ENCODE peak calls at places on chromosomes 3 and 15, in seven cellular contexts. One of them, this sample, is unnamed. For H3K4me1, the result is how much of the 10 kb centered on the place peaks cover.

GRCh38 chr3:9820944-9821343 is 10.9 kb downstream of the TTLL3 start:
- DNase-seq in cardiac muscle cell: peak
- DNase-seq in endodermal cell: peak
- DNase-seq in heart right ventricle: no peak
- DNase-seq in hepatocyte: no peak
- DNase-seq in effector memory CD4-positive, alpha-beta T cell: no peak
- DNase-seq in naive thymus-derived CD4-positive, alpha-beta T cell: no peak
- DNase-seq in this sample: no peak

GRCh38 chr15:22981336-22981840 is 1.2 kb upstream of the CYFIP1 start:
- DNase-seq in cardiac muscle cell: no peak
- DNase-seq in endodermal cell: peak
- DNase-seq in heart right ventricle: no peak
- DNase-seq in hepatocyte: no peak
- DNase-seq in effector memory CD4-positive, alpha-beta T cell: no peak
- DNase-seq in naive thymus-derived CD4-positive, alpha-beta T cell: no peak
- DNase-seq in this sample: no peak

GRCh38 chr3:150805380-150805779 is 42.4 kb upstream of the SIAH2 start:
- DNase-seq in cardiac muscle cell: no peak
- DNase-seq in endodermal cell: peak
- DNase-seq in heart right ventricle: no peak
- DNase-seq in hepatocyte: no peak
- DNase-seq in effector memory CD4-positive, alpha-beta T cell: no peak
- DNase-seq in naive thymus-derived CD4-positive, alpha-beta T cell: no peak
- DNase-seq in this sample: no peak

GRCh38 chr3:48598323-48599076 is 3.4 kb upstream of the COL7A1 start:
- DNase-seq in cardiac muscle cell: peak
- DNase-seq in endodermal cell: no peak
- DNase-seq in heart right ventricle: peak
- DNase-seq in hepatocyte: peak
- DNase-seq in effector memory CD4-positive, alpha-beta T cell: no peak
- DNase-seq in naive thymus-derived CD4-positive, alpha-beta T cell: no peak
- DNase-seq in this sample: no peak

GRCh38 chr3:157572559-157573270 is 69.5 kb upstream of the VEPH1 start:
- DNase-seq in cardiac muscle cell: peak
- DNase-seq in endodermal cell: peak
- DNase-seq in heart right ventricle: peak
- DNase-seq in hepatocyte: peak
- DNase-seq in effector memory CD4-positive, alpha-beta T cell: no peak
- DNase-seq in naive thymus-derived CD4-positive, alpha-beta T cell: peak
- DNase-seq in this sample: peak

GRCh38 chr3:8937064-8938020 is 25.9 kb downstream of the RAD18 start:
- DNase-seq in cardiac muscle cell: peak
- DNase-seq in endodermal cell: no peak
- DNase-seq in heart right ventricle: no peak
- DNase-seq in hepatocyte: no peak
- DNase-seq in effector memory CD4-positive, alpha-beta T cell: no peak
- DNase-seq in naive thymus-derived CD4-positive, alpha-beta T cell: no peak
- DNase-seq in this sample: no peak

GRCh38 chr15:80822666-80823065 is 43.5 kb downstream of the CEMIP start:
- DNase-seq in cardiac muscle cell: no peak
- DNase-seq in endodermal cell: no peak
- DNase-seq in heart right ventricle: no peak
- DNase-seq in hepatocyte: no peak
- DNase-seq in effector memory CD4-positive, alpha-beta T cell: no peak
- DNase-seq in naive thymus-derived CD4-positive, alpha-beta T cell: no peak
- DNase-seq in this sample: no peak

GRCh38 chr3:16740531-16740930 is 135.3 kb upstream of the DAZL start:
- DNase-seq in cardiac muscle cell: peak
- DNase-seq in endodermal cell: no peak
- DNase-seq in heart right ventricle: no peak
- DNase-seq in hepatocyte: no peak
- DNase-seq in effector memory CD4-positive, alpha-beta T cell: no peak
- DNase-seq in naive thymus-derived CD4-positive, alpha-beta T cell: no peak
- DNase-seq in this sample: no peak

GRCh38 chr3:177478170-177478859 is 281.0 kb upstream of the TBL1XR1 start:
- DNase-seq in cardiac muscle cell: peak
- DNase-seq in endodermal cell: no peak
- DNase-seq in heart right ventricle: peak
- DNase-seq in hepatocyte: peak
- DNase-seq in effector memory CD4-positive, alpha-beta T cell: no peak
- DNase-seq in naive thymus-derived CD4-positive, alpha-beta T cell: no peak
- DNase-seq in this sample: peak

GRCh38 chr15:31472636-31473383 is 146.2 kb downstream of the KLF13 start:
- DNase-seq in cardiac muscle cell: peak
- DNase-seq in endodermal cell: peak
- DNase-seq in heart right ventricle: peak
- DNase-seq in hepatocyte: no peak
- DNase-seq in effector memory CD4-positive, alpha-beta T cell: no peak
- DNase-seq in naive thymus-derived CD4-positive, alpha-beta T cell: peak
- DNase-seq in this sample: no peak

GRCh38 chr15:44956388-44956787 is at the start of gene TERB2:
- DNase-seq in cardiac muscle cell: no peak
- DNase-seq in endodermal cell: no peak
- DNase-seq in heart right ventricle: no peak
- DNase-seq in hepatocyte: no peak
- DNase-seq in effector memory CD4-positive, alpha-beta T cell: no peak
- DNase-seq in naive thymus-derived CD4-positive, alpha-beta T cell: no peak
- DNase-seq in this sample: no peak

GRCh38 chr15:90883971-90884718 is at the start of gene FES:
- DNase-seq in cardiac muscle cell: peak
- DNase-seq in endodermal cell: peak
- DNase-seq in heart right ventricle: peak
- DNase-seq in hepatocyte: peak
- DNase-seq in effector memory CD4-positive, alpha-beta T cell: no peak
- DNase-seq in naive thymus-derived CD4-positive, alpha-beta T cell: no peak
- DNase-seq in this sample: peak

GRCh38 chr3:8768364-8769087 is 887 bp downstream of the OXTR start:
- DNase-seq in cardiac muscle cell: no peak
- DNase-seq in endodermal cell: peak
- DNase-seq in heart right ventricle: no peak
- DNase-seq in hepatocyte: no peak
- DNase-seq in effector memory CD4-positive, alpha-beta T cell: no peak
- DNase-seq in naive thymus-derived CD4-positive, alpha-beta T cell: no peak
- DNase-seq in this sample: no peak

DNA sequence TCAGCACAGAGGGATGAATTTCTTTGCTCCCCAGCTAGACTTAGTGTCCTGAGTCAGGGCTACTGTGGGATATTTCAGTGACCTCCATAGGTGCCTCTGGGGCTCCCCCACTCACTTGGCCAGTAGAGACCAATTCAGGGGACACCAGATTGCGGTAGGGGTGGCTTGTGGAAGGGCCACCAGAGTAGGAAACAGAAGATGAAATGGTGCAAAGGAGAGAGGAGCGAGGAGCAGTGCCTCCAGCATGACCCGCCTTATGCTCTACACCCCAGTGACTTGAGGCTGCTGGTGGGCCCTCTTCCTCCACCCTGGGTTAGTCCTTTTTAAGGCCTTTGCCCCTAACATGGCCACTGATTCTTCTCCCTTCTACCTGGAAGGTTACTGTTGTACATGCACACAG is 2.5 kb downstream of the AEN start:
- DNase-seq in cardiac muscle cell: no peak
- DNase-seq in endodermal cell: no peak
- DNase-seq in heart right ventricle: no peak
- DNase-seq in hepatocyte: no peak
- DNase-seq in effector memory CD4-positive, alpha-beta T cell: no peak
- DNase-seq in naive thymus-derived CD4-positive, alpha-beta T cell: no peak
- DNase-seq in this sample: no peak
- H3K4me1 ChIP-seq in cardiac muscle cell: under half
- H3K4me1 ChIP-seq in endodermal cell: under half
- H3K4me1 ChIP-seq in heart right ventricle: under half
- H3K4me1 ChIP-seq in hepatocyte: under half
- H3K4me1 ChIP-seq in effector memory CD4-positive, alpha-beta T cell: half or more
- H3K4me1 ChIP-seq in naive thymus-derived CD4-positive, alpha-beta T cell: half or more
- H3K4me1 ChIP-seq in this sample: under half

GRCh38 chr3:6739288-6739687 is 121.6 kb upstream of the GRM7 start:
- DNase-seq in cardiac muscle cell: no peak
- DNase-seq in endodermal cell: no peak
- DNase-seq in heart right ventricle: no peak
- DNase-seq in hepatocyte: no peak
- DNase-seq in effector memory CD4-positive, alpha-beta T cell: no peak
- DNase-seq in naive thymus-derived CD4-positive, alpha-beta T cell: no peak
- DNase-seq in this sample: no peak
- H3K27ac ChIP-seq in cardiac muscle cell: no peak
- H3K27ac ChIP-seq in endodermal cell: no peak
- H3K27ac ChIP-seq in heart right ventricle: no peak
- H3K27ac ChIP-seq in hepatocyte: no peak
- H3K27ac ChIP-seq in effector memory CD4-positive, alpha-beta T cell: no peak
- H3K27ac ChIP-seq in naive thymus-derived CD4-positive, alpha-beta T cell: no peak
- H3K27ac ChIP-seq in this sample: no peak

GRCh38 chr15:39360417-39360816 is 220.5 kb upstream of the THBS1 start:
- DNase-seq in cardiac muscle cell: no peak
- DNase-seq in endodermal cell: no peak
- DNase-seq in heart right ventricle: no peak
- DNase-seq in hepatocyte: no peak
- DNase-seq in effector memory CD4-positive, alpha-beta T cell: no peak
- DNase-seq in naive thymus-derived CD4-positive, alpha-beta T cell: no peak
- DNase-seq in this sample: no peak
- H3K4me1 ChIP-seq in cardiac muscle cell: under half
- H3K4me1 ChIP-seq in endodermal cell: under half
- H3K4me1 ChIP-seq in heart right ventricle: under half
- H3K4me1 ChIP-seq in hepatocyte: under half
- H3K4me1 ChIP-seq in effector memory CD4-positive, alpha-beta T cell: under half
- H3K4me1 ChIP-seq in naive thymus-derived CD4-positive, alpha-beta T cell: under half
- H3K4me1 ChIP-seq in this sample: under half

GRCh38 chr3:123315271-123315595 is 113.5 kb downstream of the SEC22A start:
- DNase-seq in cardiac muscle cell: no peak
- DNase-seq in endodermal cell: no peak
- DNase-seq in heart right ventricle: no peak
- DNase-seq in hepatocyte: no peak
- DNase-seq in effector memory CD4-positive, alpha-beta T cell: no peak
- DNase-seq in naive thymus-derived CD4-positive, alpha-beta T cell: no peak
- DNase-seq in this sample: no peak

GRCh38 chr3:123313889-123314288 is 112.1 kb downstream of the SEC22A start:
- DNase-seq in cardiac muscle cell: no peak
- DNase-seq in endodermal cell: no peak
- DNase-seq in heart right ventricle: no peak
- DNase-seq in hepatocyte: no peak
- DNase-seq in effector memory CD4-positive, alpha-beta T cell: no peak
- DNase-seq in naive thymus-derived CD4-positive, alpha-beta T cell: no peak
- DNase-seq in this sample: no peak

GRCh38 chr3:123317716-123318115 is 116.0 kb downstream of the SEC22A start:
- DNase-seq in cardiac muscle cell: no peak
- DNase-seq in endodermal cell: no peak
- DNase-seq in heart right ventricle: no peak
- DNase-seq in hepatocyte: no peak
- DNase-seq in effector memory CD4-positive, alpha-beta T cell: no peak
- DNase-seq in naive thymus-derived CD4-positive, alpha-beta T cell: no peak
- DNase-seq in this sample: no peak

GRCh38 chr3:123312331-123313265 is 110.9 kb downstream of the SEC22A start:
- DNase-seq in cardiac muscle cell: no peak
- DNase-seq in endodermal cell: no peak
- DNase-seq in heart right ventricle: no peak
- DNase-seq in hepatocyte: no peak
- DNase-seq in effector memory CD4-positive, alpha-beta T cell: no peak
- DNase-seq in naive thymus-derived CD4-positive, alpha-beta T cell: no peak
- DNase-seq in this sample: no peak

DNA sequence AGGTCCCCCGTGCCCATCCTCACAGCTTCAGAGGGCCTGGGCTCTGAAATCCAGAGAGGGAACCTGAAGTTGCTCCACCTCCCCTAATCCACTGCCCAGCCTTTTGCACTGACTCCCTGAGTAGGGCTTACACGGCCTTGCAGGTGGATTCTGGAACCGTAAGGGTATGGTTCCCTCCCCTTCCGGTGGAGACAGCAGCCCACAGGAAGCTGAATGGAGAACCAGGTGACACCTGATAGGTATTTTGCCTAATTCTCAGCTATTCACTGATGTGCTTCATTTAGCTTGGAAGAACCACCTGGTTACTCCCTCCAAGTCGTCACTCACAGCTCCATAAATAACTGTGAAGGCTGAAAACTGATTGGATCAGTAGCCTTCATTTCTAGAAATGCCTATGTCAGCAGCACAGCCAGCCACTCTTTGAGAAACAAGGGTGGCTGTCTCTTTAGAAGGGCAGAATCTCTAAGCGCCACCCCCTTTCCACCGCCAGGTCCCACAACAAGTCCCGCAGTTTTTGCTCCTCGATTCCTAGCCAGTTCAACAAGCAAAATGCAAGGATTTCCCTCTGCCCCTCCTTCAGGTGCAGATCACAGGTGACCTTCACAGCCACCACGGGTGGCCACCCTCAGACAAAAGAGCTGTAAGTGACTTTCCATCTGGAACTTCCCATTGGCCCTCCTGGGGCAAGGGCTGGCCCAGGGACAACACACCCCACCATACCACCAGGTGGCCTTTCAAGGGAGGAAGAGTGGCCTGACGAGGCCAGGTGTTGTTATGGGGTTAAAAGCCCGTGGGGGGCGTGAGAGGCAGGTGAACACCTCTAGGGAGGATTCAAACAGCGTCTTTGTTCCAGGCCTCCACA is 112.9 kb downstream of the SEC22A start:
- DNase-seq in cardiac muscle cell: no peak
- DNase-seq in endodermal cell: peak
- DNase-seq in heart right ventricle: no peak
- DNase-seq in hepatocyte: no peak
- DNase-seq in effector memory CD4-positive, alpha-beta T cell: no peak
- DNase-seq in naive thymus-derived CD4-positive, alpha-beta T cell: no peak
- DNase-seq in this sample: no peak
- H3K27ac ChIP-seq in cardiac muscle cell: no peak
- H3K27ac ChIP-seq in endodermal cell: no peak
- H3K27ac ChIP-seq in heart right ventricle: peak
- H3K27ac ChIP-seq in hepatocyte: no peak
- H3K27ac ChIP-seq in effector memory CD4-positive, alpha-beta T cell: no peak
- H3K27ac ChIP-seq in naive thymus-derived CD4-positive, alpha-beta T cell: no peak
- H3K27ac ChIP-seq in this sample: no peak

This sample was measured in lung.